ENCODE peak calls at places on chromosomes 11 and 22, in six cellular contexts. X is progenitor cell of endocrine pancreas; V is lower lobe of right lung; Y is activated CD4-positive, alpha-beta T cell treated with anti-CD3 and anti-CD28 coated beads, Interleukin-2, amount 50 U/mL, for 24 hours; T is islet precursor cell; Q is dermis microvascular lymphatic vessel endothelial cell. P is an unnamed sample.
A peak's percentile ranks its signal among the peaks of the same experiment; 100 is the strongest.

GRCh38 chr11:69157156-69157821 is 1.6 kb downstream of the SMIM38 start:
- DNase-seq in X (peak; percentile 17), V (no peak), Y (no peak), T (peak; percentile 78), Q (no peak), P (no peak)

GRCh38 chr11:118437736-118438125 is 1.4 kb downstream of the KMT2A start:
- DNase-seq in X (peak; percentile 50), V (no peak), Y (no peak), T (peak; percentile 61), Q (no peak), P (no peak)

GRCh38 chr22:37428649-37429586 is 1.6 kb upstream of the ELFN2 start:
- DNase-seq in X (peak; percentile 66), V (no peak), Y (no peak), T (peak; percentile 76), Q (peak; percentile 14), P (peak; percentile 65)

GRCh38 chr11:94934362-94934761 is 39.0 kb downstream of the CWC15 start:
- DNase-seq in X (no peak), V (no peak), Y (no peak), T (no peak), Q (no peak), P (no peak)

GRCh38 chr22:27616033-27616432 is 185.5 kb downstream of the MN1 start:
- DNase-seq in X (no peak), V (no peak), Y (no peak), T (no peak), Q (no peak), P (no peak)

GRCh38 chr22:46936378-46936916 is 174.0 kb downstream of the TBC1D22A start:
- DNase-seq in X (no peak), V (no peak), Y (no peak), T (peak; percentile 47), Q (no peak), P (no peak)

GRCh38 chr22:27984001-27984695 is 65.1 kb upstream of the PITPNB start:
- DNase-seq in X (no peak), V (no peak), Y (no peak), T (peak; percentile 42), Q (no peak), P (no peak)

GRCh38 chr11:89508544-89508943 is 17.4 kb upstream of the NOX4 start:
- DNase-seq in X (no peak), V (no peak), Y (no peak), T (no peak), Q (no peak), P (no peak)

GRCh38 chr22:20299736-20300136 is 20.1 kb downstream of the DGCR6L start:
- DNase-seq in X (no peak), V (peak; percentile 68), Y (no peak), T (no peak), Q (no peak), P (no peak)